ENCODE peak calls at places on chromosomes 13 and 19, in nine cellular contexts. R is endothelial cell of umbilical vein, A is Peyer's patch, O is uterus, X is stomach, M is A549, L is upper lobe of left lung, W is tibial nerve, I is esophagus squamous epithelium. T is an unnamed sample.

GRCh38 chr13:30148171-30148754 is 159.1 kb downstream of the KATNAL1 start:
- DNase-seq in R (no peak), A (no peak), O (no peak), X (no peak), M (no peak), L (no peak), W (no peak), I (no peak), T (no peak)

GRCh38 chr19:35260694-35261304 is 8.0 kb upstream of the USF2 start:
- DNase-seq in R (no peak), A (peak), O (no peak), X (peak), M (no peak), L (no peak), W (peak), I (no peak), T (no peak)

GRCh38 chr13:71712988-71713653 is 153.9 kb downstream of the DACH1 start:
- DNase-seq in R (peak), A (peak), O (no peak), X (no peak), M (no peak), L (no peak), W (no peak), I (no peak), T (no peak)

GRCh38 chr13:30466358-30466714 is 600 bp upstream of the HMGB1 start:
- DNase-seq in R (no peak), A (no peak), O (no peak), X (no peak), M (peak), L (no peak), W (no peak), I (no peak), T (no peak)

GRCh38 chr19:29841209-29841558 is 29.4 kb downstream of the CCNE1 start:
- DNase-seq in R (no peak), A (no peak), O (no peak), X (no peak), M (peak), L (no peak), W (no peak), I (no peak), T (no peak)

GRCh38 chr13:109547942-109548860 is 238.2 kb downstream of the IRS2 start:
- DNase-seq in R (no peak), A (no peak), O (no peak), X (no peak), M (no peak), L (no peak), W (no peak), I (no peak), T (no peak)

GRCh38 chr19:4139614-4140236 is 13.7 kb upstream of the CREB3L3 start:
- DNase-seq in R (peak), A (peak), O (peak), X (peak), M (peak), L (peak), W (peak), I (no peak), T (peak)

GRCh38 chr19:29952646-29953045 is 10.6 kb downstream of the URI1 start:
- DNase-seq in R (no peak), A (no peak), O (no peak), X (no peak), M (no peak), L (no peak), W (no peak), I (no peak), T (no peak)

GRCh38 chr13:112820318-112820717 is 130.5 kb downstream of the ATP11A start:
- DNase-seq in R (no peak), A (no peak), O (no peak), X (peak), M (no peak), L (peak), W (no peak), I (no peak), T (no peak)

GRCh38 chr13:38265135-38265497 is 84.5 kb upstream of the UFM1 start:
- DNase-seq in R (no peak), A (no peak), O (no peak), X (no peak), M (no peak), L (peak), W (no peak), I (no peak), T (no peak)

GRCh38 chr19:30473334-30473867 is 101.2 kb downstream of the ZNF536 start:
- DNase-seq in R (no peak), A (no peak), O (no peak), X (no peak), M (no peak), L (no peak), W (no peak), I (no peak), T (no peak)

GRCh38 chr13:95862401-95862800 is 185.5 kb downstream of the DNAJC3 start:
- DNase-seq in R (peak), A (no peak), O (no peak), X (no peak), M (no peak), L (no peak), W (no peak), I (no peak), T (no peak)

GRCh38 chr13:111614613-111615012 is 294.2 kb downstream of the TEX29 start:
- DNase-seq in R (no peak), A (no peak), O (no peak), X (no peak), M (no peak), L (no peak), W (no peak), I (no peak), T (no peak)

GRCh38 chr19:23475477-23475876 is 80.2 kb upstream of the ZNF91 start:
- DNase-seq in R (no peak), A (no peak), O (no peak), X (no peak), M (no peak), L (no peak), W (no peak), I (no peak), T (no peak)

GRCh38 chr19:44752816-44753618 is 4.5 kb downstream of the BCL3 start:
- DNase-seq in R (peak), A (peak), O (peak), X (peak), M (peak), L (peak), W (peak), I (peak), T (peak)
- TF ChIP-seq POLR2A in R (peak), A (peak), O (no peak), X (no peak), M (no peak), L (no peak), W (no peak), I (no peak), T (peak)

GRCh38 chr19:43780706-43781525 is at the start of gene KCNN4:
- DNase-seq in R (no peak), A (peak), O (no peak), X (peak), M (peak), L (no peak), W (no peak), I (peak), T (peak)

GRCh38 chr19:43779147-43779819 is 1.5 kb downstream of the KCNN4 start:
- DNase-seq in R (no peak), A (peak), O (no peak), X (peak), M (no peak), L (peak), W (no peak), I (no peak), T (no peak)

GRCh38 chr19:43777163-43777700 is 3.5 kb downstream of the KCNN4 start:
- DNase-seq in R (no peak), A (peak), O (no peak), X (no peak), M (no peak), L (no peak), W (no peak), I (no peak), T (no peak)

GRCh38 chr19:43779820-43780219 is 953 bp downstream of the KCNN4 start:
- DNase-seq in R (no peak), A (peak), O (no peak), X (no peak), M (peak), L (no peak), W (no peak), I (no peak), T (no peak)

GRCh38 chr19:43778651-43779050 is 2.1 kb downstream of the KCNN4 start:
- DNase-seq in R (no peak), A (no peak), O (no peak), X (no peak), M (no peak), L (no peak), W (no peak), I (no peak), T (no peak)
- TF ChIP-seq POLR2A in R (no peak), A (no peak), O (no peak), X (no peak), M (no peak), L (no peak), W (no peak), I (no peak), T (no peak)

DNA sequence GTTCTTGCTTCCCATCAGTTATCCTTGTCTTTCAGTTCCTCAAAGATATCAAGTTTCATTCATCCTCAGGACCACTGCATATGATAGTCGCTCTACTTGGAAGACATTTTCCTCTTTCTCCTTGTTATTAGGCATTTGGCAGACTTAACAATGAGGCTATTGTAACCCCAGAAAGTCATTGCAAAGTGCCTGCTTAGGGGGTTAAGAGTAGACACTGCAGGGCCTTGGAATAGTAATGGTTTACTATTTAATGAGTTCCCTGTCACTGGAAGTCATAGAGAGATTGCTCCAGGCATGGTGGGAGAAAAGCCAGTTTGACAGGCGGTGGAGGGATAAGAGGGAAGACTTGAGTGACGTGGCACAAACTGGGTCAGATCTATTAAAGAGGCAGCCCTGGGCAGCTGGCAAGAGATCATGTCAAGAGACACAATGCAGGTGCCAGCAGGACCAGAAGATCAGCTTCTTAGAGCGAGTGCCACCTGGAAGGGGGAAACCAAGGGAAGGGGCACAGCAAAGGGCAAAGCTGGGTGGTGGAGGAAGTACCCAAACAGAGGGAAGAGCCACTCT is 16.8 kb upstream of the CPB2 start:
- DNase-seq in R (no peak), A (no peak), O (no peak), X (no peak), M (no peak), L (no peak), W (no peak), I (no peak), T (no peak)
- TF ChIP-seq POLR2A in R (no peak), A (no peak), O (no peak), X (no peak), M (no peak), L (no peak), W (no peak), I (no peak), T (no peak)

DNA sequence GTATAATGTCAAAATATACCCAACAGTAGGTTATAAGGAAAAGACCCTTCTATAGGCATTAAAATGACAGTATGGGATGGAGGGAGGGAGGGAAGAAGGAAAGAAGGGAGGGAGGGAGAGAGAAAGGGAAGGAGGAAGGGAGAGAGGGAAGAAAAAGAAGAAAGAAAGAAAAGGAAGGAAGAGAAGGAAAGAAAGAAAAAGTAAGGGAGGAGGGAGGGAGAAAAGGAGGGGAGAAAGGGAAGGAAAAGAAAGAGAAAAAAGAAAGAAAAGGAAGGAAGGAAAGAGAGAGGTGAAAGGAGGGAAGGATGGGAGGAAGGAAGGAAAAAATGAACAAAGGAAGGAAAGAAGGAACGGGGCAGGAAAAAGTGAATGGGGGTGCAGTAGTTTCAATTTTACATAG is 35.3 kb upstream of the CACNA1A start:
- DNase-seq in R (no peak), A (no peak), O (no peak), X (no peak), M (no peak), L (no peak), W (no peak), I (no peak), T (no peak)
- TF ChIP-seq POLR2A in R (no peak), A (no peak), O (no peak), X (no peak), M (no peak), L (no peak), W (no peak), I (no peak), T (no peak)

DNA sequence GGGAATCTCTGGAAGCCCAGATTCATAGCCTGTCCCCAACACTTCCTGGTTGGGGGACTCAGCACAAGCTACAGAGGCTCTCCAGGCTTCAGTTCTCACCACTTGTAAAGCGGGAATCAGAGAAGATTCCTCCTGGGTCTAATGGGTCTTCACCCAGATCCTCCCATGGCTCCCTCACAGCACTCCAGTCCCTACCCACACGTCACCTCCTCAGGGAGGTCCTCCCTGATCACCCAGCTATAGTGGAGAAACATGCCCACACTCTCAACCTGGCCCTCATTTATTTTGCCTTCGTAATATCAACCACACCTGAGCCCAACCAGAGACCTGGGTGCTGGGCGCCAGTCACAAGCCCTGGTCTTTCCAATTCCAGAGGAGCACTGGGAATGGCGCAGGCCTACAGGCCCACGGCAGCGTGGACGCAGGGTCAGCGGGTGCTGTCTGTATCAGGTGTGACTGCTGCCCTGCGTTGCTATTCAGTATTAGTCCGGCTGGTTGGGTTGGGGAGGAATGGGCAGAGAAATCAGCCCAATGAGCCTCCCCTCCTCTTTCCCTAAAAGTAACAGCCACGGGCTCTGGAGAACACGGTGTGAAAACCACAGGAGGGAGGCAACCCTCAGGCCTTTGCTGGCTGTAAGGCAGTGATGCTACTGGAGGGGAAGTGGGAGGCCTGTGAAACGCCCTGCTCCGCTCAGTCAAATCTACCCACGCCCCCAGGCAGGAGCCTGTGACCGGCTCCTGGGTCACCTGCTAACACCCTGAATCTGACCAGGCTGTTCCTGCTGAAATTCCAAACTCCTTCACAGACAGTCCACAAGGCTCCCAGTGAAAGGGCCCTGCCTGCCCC is 5.2 kb downstream of the AKT2 start:
- DNase-seq in R (no peak), A (no peak), O (no peak), X (no peak), M (no peak), L (no peak), W (no peak), I (no peak), T (no peak)
- TF ChIP-seq POLR2A in R (no peak), A (no peak), O (no peak), X (no peak), M (no peak), L (no peak), W (no peak), I (no peak), T (no peak)

GRCh38 chr19:50803633-50804419 is 13.6 kb downstream of the ACP4 start:
- DNase-seq in R (peak), A (no peak), O (no peak), X (no peak), M (no peak), L (no peak), W (no peak), I (no peak), T (no peak)

GRCh38 chr19:50798943-50799851 is 9.0 kb downstream of the ACP4 start:
- DNase-seq in R (no peak), A (no peak), O (no peak), X (no peak), M (no peak), L (no peak), W (no peak), I (no peak), T (no peak)

GRCh38 chr19:50797429-50798115 is 7.4 kb downstream of the ACP4 start:
- DNase-seq in R (no peak), A (no peak), O (no peak), X (no peak), M (no peak), L (no peak), W (no peak), I (no peak), T (no peak)

GRCh38 chr19:50798116-50798942 is 8.1 kb downstream of the ACP4 start:
- DNase-seq in R (no peak), A (no peak), O (no peak), X (no peak), M (no peak), L (no peak), W (no peak), I (no peak), T (no peak)

GRCh38 chr19:50801107-50801506 is 10.9 kb downstream of the ACP4 start:
- DNase-seq in R (no peak), A (no peak), O (no peak), X (no peak), M (no peak), L (no peak), W (no peak), I (no peak), T (no peak)
- TF ChIP-seq POLR2A in R (no peak), A (no peak), O (no peak), X (no peak), M (no peak), L (no peak), W (no peak), I (no peak), T (no peak)

T was measured in GM12891.